ENCODE peak calls at places on chromosomes 2 and 18, in nine cellular contexts. V, E, O, C, S, X, T, H and D are unnamed samples.

GRCh38 chr2:236168110-236169067 is at the start of gene GBX2:
- DNase-seq in V (peak), S (no peak), H (peak), E (peak), C (peak), T (no peak), X (peak), O (no peak), D (no peak)

GRCh38 chr2:45242161-45242741 is 233.0 kb upstream of the SIX2 start:
- DNase-seq in H (peak), X (no peak), S (no peak), C (no peak), T (no peak), V (peak), O (no peak), E (peak), D (no peak)

GRCh38 chr18:8705941-8706544 is 687 bp downstream of the MTCL1 start:
- DNase-seq in T (no peak), H (peak), E (peak), V (peak), O (no peak), S (no peak), X (no peak), C (peak), D (no peak)

GRCh38 chr18:3107740-3108151 is 94.8 kb upstream of the LPIN2 start:
- DNase-seq in X (no peak), S (no peak), V (no peak), E (no peak), O (no peak), H (no peak), C (no peak), T (no peak), D (no peak)

GRCh38 chr2:144943986-144944385 is 424.1 kb upstream of the ZEB2 start:
- DNase-seq in S (peak), X (no peak), O (no peak), T (no peak), H (no peak), C (no peak), E (peak), V (peak), D (no peak)

GRCh38 chr2:146143971-146144370 is 1624.1 kb upstream of the ZEB2 start:
- DNase-seq in S (peak), O (no peak), T (no peak), X (no peak), E (no peak), H (no peak), C (no peak), V (no peak), D (no peak)

GRCh38 chr2:230473378-230473777 is 57.4 kb downstream of the SP100 start:
- DNase-seq in E (no peak), O (no peak), S (no peak), H (no peak), X (no peak), T (no peak), V (peak), C (no peak), D (no peak)

GRCh38 chr2:8430628-8431027 is 251.2 kb upstream of the ID2 start:
- DNase-seq in V (no peak), E (no peak), T (no peak), C (no peak), X (no peak), O (no peak), H (no peak), S (no peak), D (no peak)